ENCODE peak calls at places on chromosomes 2 and 18, in seven cellular contexts. A is stimulated activated CD8-positive, alpha-beta memory T cell treated with anti-CD3 and anti-CD28 coated beads, Interleukin-7, amount 100 ng/mL, for 24 hours; Z is frontal cortex; J is fibroblast of pulmonary artery; M is tibial artery; Q is heart right ventricle; S is astrocyte. B is an unnamed sample.

GRCh38 chr2:230319211-230319862 is 7.7 kb upstream of the SP140L start:
- DNase-seq in A (no peak), Z (no peak), J (no peak), M (no peak), Q (no peak), S (no peak), B (no peak)

GRCh38 chr2:39260087-39260486 is 16.3 kb upstream of the CDKL4 start:
- DNase-seq in A (no peak), Z (no peak), J (no peak), M (no peak), Q (no peak), S (no peak), B (no peak)

GRCh38 chr2:232362174-232362913 is 16.2 kb upstream of the ALPP start:
- DNase-seq in A (no peak), Z (no peak), J (no peak), M (no peak), Q (no peak), S (no peak), B (no peak)

GRCh38 chr2:27085670-27086089 is 892 bp upstream of the KHK start:
- DNase-seq in A (no peak), Z (peak), J (peak), M (peak), Q (peak), S (peak), B (peak)

GRCh38 chr2:61318553-61318952 is 152.3 kb downstream of the USP34 start:
- DNase-seq in A (no peak), Z (no peak), J (no peak), M (no peak), Q (no peak), S (no peak), B (no peak)

GRCh38 chr2:200447139-200447855 is 62.6 kb downstream of the KCTD18 start:
- DNase-seq in A (no peak), Z (no peak), J (peak), M (no peak), Q (no peak), S (peak), B (no peak)

GRCh38 chr2:11873346-11873745 is 126.9 kb downstream of the LPIN1 start:
- DNase-seq in A (no peak), Z (no peak), J (no peak), M (no peak), Q (no peak), S (no peak), B (peak)

GRCh38 chr2:124001681-124002080 is 23.4 kb upstream of the CNTNAP5 start:
- DNase-seq in A (no peak), Z (no peak), J (no peak), M (no peak), Q (no peak), S (no peak), B (no peak)

GRCh38 chr18:58788971-58789797 is 75.5 kb upstream of the ZNF532 start:
- DNase-seq in A (no peak), Z (peak), J (peak), M (no peak), Q (peak), S (peak), B (no peak)

B was measured in lung.